ENCODE peak calls at places on chromosomes 2 and 18, in eight cellular contexts. F, S, O, L, V, N, G and B are unnamed samples.

GRCh38 chr2:207385903-207386302 is 143.9 kb upstream of the CREB1 start:
- DNase-seq in G (no peak), F (no peak), N (no peak), L (no peak), V (peak; percentile 68), O (no peak), S (no peak), B (no peak)

GRCh38 chr18:5058768-5059539 is 138.1 kb downstream of the AKAIN1 start:
- DNase-seq in F (peak; percentile 13), L (no peak), S (no peak), N (peak; percentile 77), V (no peak), G (no peak), O (peak; percentile 41), B (no peak)

GRCh38 chr2:23286765-23287155 is 98.2 kb upstream of the KLHL29 start:
- DNase-seq in N (no peak), S (peak; percentile 63), V (peak; percentile 51), G (no peak), O (no peak), F (no peak), L (no peak), B (no peak)

GRCh38 chr2:25072606-25073005 is 30.7 kb downstream of the EFR3B start:
- DNase-seq in L (no peak), S (no peak), G (no peak), O (no peak), V (no peak), F (no peak), N (no peak), B (no peak)

GRCh38 chr2:193556766-193557470 is 1362.2 kb upstream of the TMEFF2 start:
- DNase-seq in V (no peak), G (no peak), S (no peak), O (no peak), L (no peak), F (no peak), N (no peak), B (no peak)

GRCh38 chr2:47798628-47799027 is 15.7 kb downstream of the MSH6 start:
- DNase-seq in N (no peak), S (no peak), L (no peak), G (no peak), F (no peak), V (no peak), O (no peak), B (no peak)

GRCh38 chr2:230492107-230492506 is 76.1 kb downstream of the SP100 start:
- DNase-seq in O (no peak), S (no peak), V (no peak), L (no peak), G (no peak), N (no peak), F (no peak), B (no peak)

GRCh38 chr2:101160454-101160853 is 9.3 kb upstream of the TBC1D8 start:
- DNase-seq in V (peak; percentile 67), S (no peak), O (no peak), F (no peak), G (no peak), L (no peak), N (no peak), B (no peak)

GRCh38 chr18:858016-858415 is 46.0 kb upstream of the YES1 start:
- DNase-seq in S (no peak), N (no peak), O (no peak), L (no peak), V (no peak), G (no peak), F (no peak), B (no peak)

GRCh38 chr2:125516496-125517109 is 1139.4 kb upstream of the GYPC start:
- DNase-seq in L (peak; percentile 4), O (peak; percentile 14), G (no peak), N (no peak), V (peak; percentile 1), S (no peak), F (no peak), B (no peak)

GRCh38 chr2:63632382-63632781 is 43.6 kb downstream of the MDH1 start:
- DNase-seq in G (no peak), S (no peak), N (no peak), L (no peak), O (no peak), V (no peak), F (no peak), B (no peak)

GRCh38 chr2:159146930-159147666 is 139.4 kb downstream of the WDSUB1 start:
- DNase-seq in O (no peak), V (no peak), N (peak; percentile 89), G (peak; percentile 89), F (no peak), S (no peak), L (no peak), B (no peak)

GRCh38 chr2:73037947-73038585 is 33.4 kb downstream of the SFXN5 start:
- DNase-seq in G (no peak), N (no peak), O (no peak), L (no peak), V (no peak), F (no peak), S (no peak), B (no peak)

GRCh38 chr18:75507636-75508035 is 80.1 kb upstream of the SMIM21 start:
- DNase-seq in S (no peak), F (no peak), V (peak; percentile 56), O (no peak), N (no peak), G (no peak), L (peak; percentile 2), B (no peak)

GRCh38 chr18:59613903-59614302 is 83.3 kb downstream of the CCBE1 start:
- DNase-seq in F (no peak), O (no peak), N (no peak), S (no peak), L (no peak), V (no peak), G (no peak), B (no peak)

GRCh38 chr2:205267323-205267722 is 415.0 kb upstream of the NRP2 start:
- DNase-seq in V (no peak), O (no peak), F (no peak), N (no peak), L (no peak), S (no peak), G (no peak), B (no peak)

GRCh38 chr2:72698300-72698699 is 127.5 kb downstream of the EXOC6B start:
- DNase-seq in G (no peak), N (no peak), O (no peak), F (no peak), L (no peak), V (no peak), S (no peak), B (no peak)

GRCh38 chr2:78861546-78861945 is 164.0 kb upstream of the REG3G start:
- DNase-seq in F (no peak), V (no peak), O (no peak), N (peak; percentile 8), L (no peak), S (no peak), G (no peak), B (no peak)

GRCh38 chr18:33584845-33585775 is 7.1 kb downstream of the ASXL3 start:
- DNase-seq in N (no peak), L (no peak), G (no peak), F (no peak), O (no peak), S (no peak), V (no peak), B (no peak)

GRCh38 chr2:128306931-128307460 is 11.7 kb downstream of the HS6ST1 start:
- DNase-seq in O (no peak), F (no peak), V (no peak), N (no peak), G (no peak), S (no peak), L (no peak), B (no peak)

GRCh38 chr2:98468621-98469236 is 24.1 kb downstream of the INPP4A start:
- DNase-seq in N (no peak), O (no peak), S (no peak), V (no peak), F (no peak), L (no peak), G (no peak), B (no peak)

GRCh38 chr18:2919600-2919999 is 72.8 kb downstream of the EMILIN2 start:
- DNase-seq in N (no peak), F (no peak), O (no peak), S (peak; percentile 36), G (no peak), L (no peak), V (no peak), B (no peak)

GRCh38 chr2:233021771-233022170 is 8.7 kb upstream of the NGEF start:
- DNase-seq in V (peak; percentile 5), F (no peak), N (no peak), O (no peak), G (no peak), L (no peak), S (no peak), B (no peak)

GRCh38 chr2:232592687-232593407 is 40.6 kb upstream of the EFHD1 start:
- DNase-seq in V (peak; percentile 48), O (no peak), L (no peak), G (peak; percentile 90), S (no peak), N (no peak), F (no peak), B (no peak)

GRCh38 chr2:105804266-105804665 is 59.6 kb downstream of the NCK2 start:
- DNase-seq in S (no peak), G (no peak), O (no peak), F (no peak), N (no peak), V (peak; percentile 52), L (no peak), B (no peak)